ENCODE peak calls at places on chromosomes 6 and 20, in four cellular contexts. One of them, this sample, is unnamed.

GRCh38 chr6:79777713-79778579 is 146.8 kb downstream of the SH3BGRL2 start:
- DNase-seq in K562: peak; percentile 93
- DNase-seq in GM12878: peak; percentile 40
- DNase-seq in HL-60: peak; percentile 64
- DNase-seq in this sample: peak; percentile 81

GRCh38 chr20:17590245-17590644 is 20.4 kb downstream of the DSTN start:
- DNase-seq in K562: no peak
- DNase-seq in GM12878: no peak
- DNase-seq in HL-60: no peak
- DNase-seq in this sample: no peak

GRCh38 chr6:159002432-159003160 is 2.6 kb upstream of the RSPH3 start:
- DNase-seq in K562: no peak
- DNase-seq in GM12878: no peak
- DNase-seq in HL-60: no peak
- DNase-seq in this sample: no peak

GRCh38 chr20:16290358-16290757 is 282.9 kb downstream of the KIF16B start:
- DNase-seq in K562: no peak
- DNase-seq in GM12878: no peak
- DNase-seq in HL-60: no peak
- DNase-seq in this sample: no peak

GRCh38 chr6:82365011-82365751 is 1.6 kb downstream of the TPBG start:
- DNase-seq in K562: no peak
- DNase-seq in GM12878: no peak
- DNase-seq in HL-60: no peak
- DNase-seq in this sample: no peak

GRCh38 chr20:19070681-19071441 is 141.6 kb upstream of the SLC24A3 start:
- DNase-seq in K562: no peak
- DNase-seq in GM12878: peak; percentile 77
- DNase-seq in HL-60: peak; percentile 34
- DNase-seq in this sample: no peak

GRCh38 chr6:86937219-86938079 is at the start of gene HTR1E:
- DNase-seq in K562: peak; percentile 51
- DNase-seq in GM12878: no peak
- DNase-seq in HL-60: peak; percentile 25
- DNase-seq in this sample: peak; percentile 35

GRCh38 chr6:139124887-139125672 is 9.8 kb upstream of the HECA start:
- DNase-seq in K562: peak; percentile 32
- DNase-seq in GM12878: peak; percentile 54
- DNase-seq in HL-60: peak; percentile 91
- DNase-seq in this sample: peak; percentile 19

GRCh38 chr20:13220194-13220856 is 749 bp upstream of the ISM1 start:
- DNase-seq in K562: no peak
- DNase-seq in GM12878: no peak
- DNase-seq in HL-60: peak; percentile 9
- DNase-seq in this sample: peak; percentile 26

GRCh38 chr6:166104107-166104506 is 63.5 kb downstream of the TBXT start:
- DNase-seq in K562: no peak
- DNase-seq in GM12878: no peak
- DNase-seq in HL-60: no peak
- DNase-seq in this sample: no peak
- TF ChIP-seq SPI1 in K562: no peak
- TF ChIP-seq SPI1 in GM12878: no peak
- TF ChIP-seq SPI1 in HL-60: no peak
- TF ChIP-seq SPI1 in this sample: no peak

DNA sequence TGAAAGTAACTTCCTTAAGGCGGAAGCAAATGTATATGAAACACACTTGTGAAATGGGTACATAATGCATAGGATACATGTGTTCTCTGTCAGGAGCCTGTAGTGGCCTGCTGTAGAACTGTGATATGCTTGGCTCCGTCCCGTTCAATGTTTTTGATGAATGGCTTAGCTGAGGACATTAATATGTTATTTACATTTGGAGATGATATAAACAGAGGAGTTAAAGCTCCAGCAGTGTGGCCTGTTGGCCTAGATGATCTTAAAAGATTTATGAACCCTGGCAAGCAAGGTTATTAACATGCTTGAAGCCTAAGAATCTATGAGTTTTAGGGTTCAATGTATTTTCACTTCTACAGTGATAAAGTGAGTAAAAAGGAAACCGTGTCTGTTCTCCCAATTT is 59.2 kb downstream of the AKAP12 start:
- DNase-seq in K562: no peak
- DNase-seq in GM12878: no peak
- DNase-seq in HL-60: no peak
- DNase-seq in this sample: no peak
- TF ChIP-seq SPI1 in K562: no peak
- TF ChIP-seq SPI1 in GM12878: no peak
- TF ChIP-seq SPI1 in HL-60: no peak
- TF ChIP-seq SPI1 in this sample: no peak

DNA sequence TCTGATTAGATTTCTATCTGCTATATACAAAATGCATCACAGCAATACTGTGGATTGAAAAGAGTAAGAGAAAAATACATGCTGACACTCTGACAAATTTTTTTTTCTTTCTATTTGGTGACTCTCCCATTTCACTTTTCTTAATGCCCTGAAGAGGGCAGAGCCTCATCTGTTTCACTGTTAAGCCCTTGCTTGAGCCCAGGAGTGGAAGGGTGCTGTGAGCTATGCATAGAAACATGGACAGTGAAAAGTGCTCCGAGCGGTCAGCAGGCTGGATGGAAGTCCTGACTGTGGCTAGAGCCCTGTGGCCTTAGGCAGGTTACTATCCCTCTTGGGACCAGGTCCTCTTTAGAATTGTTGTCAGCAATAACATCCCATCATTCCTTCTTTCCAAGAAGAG is 17.4 kb upstream of the CSE1L start:
- DNase-seq in K562: peak; percentile 32
- DNase-seq in GM12878: no peak
- DNase-seq in HL-60: peak; percentile 19
- DNase-seq in this sample: no peak
- TF ChIP-seq SPI1 in K562: no peak
- TF ChIP-seq SPI1 in GM12878: no peak
- TF ChIP-seq SPI1 in HL-60: no peak
- TF ChIP-seq SPI1 in this sample: no peak

DNA sequence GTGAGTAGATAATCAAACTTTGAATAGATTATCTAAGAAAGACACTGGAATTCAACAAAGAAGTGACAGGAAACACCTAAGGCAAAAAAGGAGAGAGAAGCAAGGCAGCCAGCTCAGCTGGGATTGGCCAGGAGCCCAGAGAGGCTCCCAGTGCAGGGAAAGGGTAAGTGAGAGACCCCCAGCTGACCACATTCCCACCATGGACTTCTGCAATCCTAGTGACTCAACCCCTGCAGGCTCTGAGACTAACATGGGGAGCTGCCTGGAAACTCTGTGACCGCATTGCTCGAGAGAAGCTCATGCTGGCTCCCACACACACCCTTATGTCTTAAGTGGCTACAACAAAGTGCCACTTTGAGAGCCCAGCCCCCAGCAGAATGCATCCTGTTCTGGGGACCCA is 215.1 kb downstream of the PACRG start:
- DNase-seq in K562: no peak
- DNase-seq in GM12878: no peak
- DNase-seq in HL-60: no peak
- DNase-seq in this sample: no peak
- TF ChIP-seq SPI1 in K562: no peak
- TF ChIP-seq SPI1 in GM12878: no peak
- TF ChIP-seq SPI1 in HL-60: no peak
- TF ChIP-seq SPI1 in this sample: no peak

This sample was measured in GM12891.